ENCODE peak calls at places on chromosomes 2 and 18, in nine cellular contexts. F is GM12878, B is SK-N-SH, G is upper lobe of left lung, A is stomach, Y is sigmoid colon, Q is HCT116, N is breast epithelium, E is esophagus muscularis mucosa. K is an unnamed sample.

GRCh38 chr18:58253318-58253717 is 209.3 kb downstream of the NEDD4L start:
- DNase-seq in N (no peak), Q (no peak), F (no peak), A (no peak), E (no peak), Y (no peak), G (no peak), B (no peak), K (no peak)

GRCh38 chr2:10538224-10538894 is 90.2 kb upstream of the ODC1 start:
- DNase-seq in Y (no peak), F (no peak), A (no peak), G (no peak), E (no peak), N (no peak), B (no peak), Q (peak), K (no peak)

GRCh38 chr2:176080540-176081355 is 3.0 kb downstream of the EVX2 start:
- DNase-seq in A (no peak), G (peak), Y (peak), E (no peak), N (no peak), B (peak), F (no peak), Q (no peak), K (no peak)

GRCh38 chr2:176997074-176997791 is 215.4 kb upstream of the HNRNPA3 start:
- DNase-seq in G (no peak), Y (no peak), Q (peak), E (no peak), B (no peak), A (peak), F (peak), N (no peak), K (no peak)

GRCh38 chr2:64941751-64942150 is 47.4 kb upstream of the SLC1A4 start:
- DNase-seq in N (no peak), F (no peak), G (no peak), Y (no peak), E (no peak), B (no peak), Q (no peak), A (no peak), K (no peak)

GRCh38 chr18:39462436-39462835 is 1896.8 kb upstream of the CELF4 start:
- DNase-seq in G (no peak), Y (no peak), B (no peak), N (no peak), A (no peak), F (no peak), Q (no peak), E (no peak), K (no peak)

GRCh38 chr18:74242451-74243096 is 49.2 kb downstream of the CYB5A start:
- DNase-seq in Q (no peak), A (no peak), N (no peak), F (no peak), Y (no peak), B (no peak), E (no peak), G (no peak), K (no peak)

GRCh38 chr2:222656544-222657446 is 903 bp upstream of the FARSB start:
- DNase-seq in G (no peak), F (no peak), E (no peak), N (no peak), Y (no peak), A (no peak), B (peak), Q (no peak), K (no peak)

GRCh38 chr2:186887107-186888090 is 38.4 kb upstream of the ZSWIM2 start:
- DNase-seq in G (no peak), Y (peak), B (no peak), E (no peak), A (no peak), Q (no peak), F (peak), N (no peak), K (no peak)

GRCh38 chr2:156229724-156230362 is 102.7 kb downstream of the NR4A2 start:
- DNase-seq in B (no peak), Q (no peak), G (no peak), A (no peak), F (no peak), Y (no peak), N (no peak), E (no peak), K (peak)

GRCh38 chr2:194346189-194346588 is 1310.8 kb upstream of the SLC39A10 start:
- DNase-seq in Q (no peak), G (no peak), B (no peak), A (no peak), N (no peak), E (no peak), F (no peak), Y (no peak), K (no peak)

GRCh38 chr2:53740170-53740569 is 27.4 kb upstream of the CHAC2 start:
- DNase-seq in A (no peak), F (no peak), E (no peak), Q (peak), N (no peak), B (peak), Y (no peak), G (no peak), K (peak)

GRCh38 chr18:3037423-3037915 is 24.5 kb upstream of the LPIN2 start:
- DNase-seq in G (no peak), B (no peak), Q (peak), Y (no peak), N (no peak), E (peak), A (peak), F (peak), K (no peak)

GRCh38 chr18:45103319-45104070 is 422.8 kb downstream of the SETBP1 start:
- DNase-seq in A (no peak), Y (no peak), B (no peak), F (peak), E (no peak), N (no peak), G (no peak), Q (no peak), K (no peak)

GRCh38 chr2:10375570-10376266 is 72.4 kb downstream of the ODC1 start:
- DNase-seq in B (no peak), F (no peak), E (no peak), Y (no peak), N (no peak), A (no peak), Q (no peak), G (no peak), K (no peak)

GRCh38 chr2:45282646-45283045 is 273.4 kb upstream of the SIX2 start:
- DNase-seq in A (no peak), B (no peak), N (no peak), G (no peak), Q (no peak), Y (no peak), E (no peak), F (no peak), K (no peak)

GRCh38 chr18:74501386-74501785 is 5.2 kb downstream of the CNDP2 start:
- DNase-seq in F (no peak), Y (peak), B (no peak), N (no peak), E (no peak), G (no peak), Q (no peak), A (no peak), K (no peak)

GRCh38 chr2:144513388-144514100 is 6.4 kb downstream of the ZEB2 start:
- DNase-seq in N (no peak), Q (no peak), F (no peak), E (no peak), A (no peak), Y (no peak), G (peak), B (no peak), K (no peak)

GRCh38 chr2:144512421-144513272 is 7.3 kb downstream of the ZEB2 start:
- DNase-seq in Y (no peak), A (no peak), Q (no peak), N (no peak), G (no peak), E (no peak), B (no peak), F (no peak), K (no peak)

GRCh38 chr2:144511222-144511855 is 8.6 kb downstream of the ZEB2 start:
- DNase-seq in B (no peak), N (no peak), Q (no peak), G (no peak), F (no peak), Y (no peak), E (no peak), A (no peak), K (no peak)

GRCh38 chr2:144510206-144510991 is 9.5 kb downstream of the ZEB2 start:
- DNase-seq in Y (no peak), F (peak), Q (no peak), N (no peak), B (no peak), A (no peak), E (no peak), G (no peak), K (no peak)

DNA sequence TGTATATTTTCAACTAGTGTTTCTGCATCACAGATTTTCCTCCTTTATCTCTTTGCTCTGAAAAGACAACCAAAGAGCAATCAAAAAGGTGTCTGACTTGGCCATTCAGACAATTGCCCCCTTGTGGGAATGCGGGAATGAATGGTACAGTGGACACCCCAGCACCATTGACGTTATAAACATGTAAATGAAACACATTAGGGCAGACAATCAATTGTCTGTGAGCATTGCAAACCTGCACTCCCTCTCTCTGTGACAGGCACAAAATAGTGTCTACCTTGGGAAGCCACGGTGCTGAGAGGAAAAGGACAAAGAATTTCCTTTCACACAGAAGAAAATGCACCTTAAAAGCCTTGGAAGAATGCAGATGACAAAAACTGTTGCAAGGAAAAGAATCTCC is 8.0 kb downstream of the ZEB2 start:
- DNase-seq in B (no peak), Q (no peak), Y (no peak), G (no peak), F (no peak), A (no peak), E (no peak), N (no peak), K (no peak)
- TF ChIP-seq POLR2AphosphoS5 in B (no peak), Q (no peak), Y (no peak), G (no peak), F (no peak), A (no peak), E (no peak), N (no peak), K (no peak)

GRCh38 chr2:26089337-26089736 is 55.5 kb downstream of the RAB10 start:
- DNase-seq in Q (no peak), F (no peak), G (no peak), N (no peak), Y (no peak), E (no peak), B (no peak), A (no peak), K (no peak)

GRCh38 chr2:26086155-26086634 is 52.3 kb downstream of the RAB10 start:
- DNase-seq in E (no peak), G (no peak), A (no peak), N (no peak), B (no peak), Q (peak), Y (no peak), F (peak), K (no peak)

GRCh38 chr2:26088038-26088643 is 54.3 kb downstream of the RAB10 start:
- DNase-seq in Y (no peak), Q (no peak), N (no peak), E (no peak), B (peak), F (no peak), A (no peak), G (no peak), K (no peak)

GRCh38 chr2:26081601-26082000 is 47.7 kb downstream of the RAB10 start:
- DNase-seq in Y (no peak), E (no peak), B (no peak), Q (no peak), F (no peak), N (no peak), G (no peak), A (no peak), K (no peak)

DNA sequence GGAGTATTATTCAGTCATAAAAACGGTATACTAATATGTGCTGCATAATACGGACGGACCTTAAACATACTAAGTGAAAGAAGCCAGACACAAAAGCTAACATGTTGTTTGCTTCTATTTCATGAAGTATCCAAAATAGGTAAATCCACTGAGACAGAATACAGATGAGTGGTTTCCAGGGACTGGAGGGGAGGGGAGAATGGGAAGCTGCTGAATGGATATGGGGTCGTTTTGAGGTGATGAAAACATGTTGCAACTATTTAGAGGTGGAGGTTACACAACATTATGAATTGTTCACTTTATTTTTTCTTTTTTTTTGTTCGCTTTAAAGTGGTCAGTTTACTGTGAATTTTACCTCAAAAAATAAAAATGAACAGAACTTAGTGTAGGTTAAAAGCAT is 52.9 kb downstream of the RAB10 start:
- DNase-seq in F (no peak), A (no peak), N (no peak), G (no peak), Q (no peak), Y (no peak), E (no peak), B (no peak), K (no peak)
- TF ChIP-seq POLR2AphosphoS5 in F (no peak), A (no peak), N (no peak), G (no peak), Q (no peak), Y (no peak), E (no peak), B (no peak), K (no peak)

DNA sequence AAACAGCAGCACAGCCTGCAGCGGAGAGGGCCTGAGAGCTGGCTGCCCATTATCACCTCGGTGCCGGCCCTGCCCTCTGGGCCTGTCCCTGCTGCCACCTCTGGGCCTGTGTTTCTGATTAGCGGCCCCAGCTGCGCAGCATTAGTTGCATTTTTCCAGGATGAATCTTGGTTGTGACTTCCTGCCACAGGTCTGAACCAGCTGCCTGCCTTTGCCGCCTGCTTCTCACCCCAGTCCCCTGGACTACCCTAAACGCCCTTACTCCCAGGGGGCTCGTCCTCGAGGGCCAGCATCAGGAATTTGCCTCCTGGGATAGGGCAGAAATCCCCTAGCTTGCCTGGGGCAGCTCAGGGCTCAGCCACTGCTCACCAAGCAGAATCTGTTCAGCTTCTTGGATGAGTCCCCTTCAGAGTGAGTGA is 342.8 kb downstream of the DYSF start:
- DNase-seq in G (peak), A (no peak), N (no peak), Y (no peak), B (peak), F (no peak), Q (no peak), E (no peak), K (no peak)
- TF ChIP-seq POLR2AphosphoS5 in G (no peak), A (no peak), N (no peak), Y (no peak), B (peak), F (no peak), Q (no peak), E (no peak), K (no peak)

DNA sequence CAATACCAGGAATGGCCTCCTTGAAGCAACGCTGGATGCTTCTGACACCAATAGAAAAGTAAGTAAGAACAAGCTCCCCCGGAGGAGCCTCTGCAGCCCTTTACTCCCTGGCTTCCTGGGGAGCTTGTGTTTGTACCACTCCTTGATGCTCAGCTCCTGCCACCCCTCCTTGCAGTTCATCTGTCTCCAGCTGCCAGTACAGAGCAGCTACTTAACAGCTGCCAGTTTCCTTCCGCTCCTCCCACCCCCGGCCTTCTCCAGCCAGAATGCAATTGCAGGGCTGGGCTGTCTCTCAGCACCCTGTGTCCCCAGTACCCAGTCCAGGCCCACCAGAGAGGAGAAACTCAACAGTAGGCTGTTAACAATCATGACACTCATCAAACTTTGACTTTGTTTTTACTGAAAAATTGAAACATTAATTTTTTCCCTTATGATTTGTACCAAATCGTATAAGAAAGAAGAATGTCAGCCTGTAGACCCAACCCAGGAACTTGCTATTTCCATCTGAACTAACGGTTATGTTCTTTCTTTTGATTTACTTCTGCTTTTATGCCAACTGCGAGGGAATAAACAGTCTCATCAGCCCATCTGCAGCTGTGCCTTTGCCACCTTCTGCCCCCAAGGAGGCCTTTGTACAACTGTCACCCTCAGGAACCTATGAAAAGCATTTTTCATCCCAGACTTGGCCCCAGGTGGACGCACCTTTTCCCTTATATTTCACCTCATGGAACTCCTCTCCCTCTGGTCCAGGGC is 109.5 kb downstream of the AOX1 start:
- DNase-seq in F (no peak), A (no peak), Q (no peak), E (peak), N (no peak), Y (no peak), G (no peak), B (no peak), K (no peak)
- TF ChIP-seq POLR2AphosphoS5 in F (no peak), A (no peak), Q (no peak), E (no peak), N (no peak), Y (no peak), G (no peak), B (no peak), K (no peak)

GRCh38 chr2:120737802-120738516 is 2.3 kb downstream of the GLI2 start:
- DNase-seq in B (no peak), G (no peak), E (peak), F (no peak), N (no peak), A (peak), Q (no peak), Y (no peak), K (no peak)

GRCh38 chr2:120736955-120737801 is 1.5 kb downstream of the GLI2 start:
- DNase-seq in N (no peak), E (peak), A (peak), G (peak), Y (peak), Q (no peak), F (no peak), B (peak), K (no peak)

GRCh38 chr2:120736202-120736954 is 710 bp downstream of the GLI2 start:
- DNase-seq in Q (no peak), E (peak), A (peak), G (peak), N (no peak), Y (no peak), B (peak), F (no peak), K (no peak)

GRCh38 chr2:120734930-120735611 is 597 bp upstream of the GLI2 start:
- DNase-seq in Q (no peak), N (no peak), F (no peak), Y (no peak), G (peak), E (peak), B (peak), A (peak), K (no peak)

GRCh38 chr2:120735750-120736170 is at the start of gene GLI2:
- DNase-seq in A (peak), E (peak), Y (peak), G (peak), Q (peak), N (no peak), F (no peak), B (peak), K (no peak)
- TF ChIP-seq POLR2AphosphoS5 in A (no peak), E (peak), Y (no peak), G (no peak), Q (no peak), N (no peak), F (no peak), B (no peak), K (no peak)